ENCODE peak calls at places on chromosomes 4 and X, in ten cellular contexts. One of them, this sample, is unnamed.

GRCh38 chr4:61984260-61984909 is 784.3 kb downstream of the ADGRL3 start:
- DNase-seq in psoas muscle: no peak
- DNase-seq in brain microvascular endothelial cell: no peak
- DNase-seq in neural progenitor cell: peak; percentile 31
- DNase-seq in upper lobe of right lung: no peak
- DNase-seq in endothelial cell: no peak
- DNase-seq in fibroblast of mammary gland: no peak
- DNase-seq in BE2C: no peak
- DNase-seq in Calu3: no peak
- DNase-seq in breast epithelium: no peak
- DNase-seq in this sample: no peak

GRCh38 chr4:113109106-113109740 is 59.8 kb downstream of the ANK2 start:
- DNase-seq in psoas muscle: no peak
- DNase-seq in brain microvascular endothelial cell: no peak
- DNase-seq in neural progenitor cell: no peak
- DNase-seq in upper lobe of right lung: no peak
- DNase-seq in endothelial cell: no peak
- DNase-seq in fibroblast of mammary gland: no peak
- DNase-seq in BE2C: no peak
- DNase-seq in Calu3: no peak
- DNase-seq in breast epithelium: no peak
- DNase-seq in this sample: no peak

GRCh38 chr4:39544580-39545315 is 17.5 kb upstream of the UGDH start:
- DNase-seq in psoas muscle: no peak
- DNase-seq in brain microvascular endothelial cell: no peak
- DNase-seq in neural progenitor cell: no peak
- DNase-seq in upper lobe of right lung: no peak
- DNase-seq in endothelial cell: no peak
- DNase-seq in fibroblast of mammary gland: no peak
- DNase-seq in BE2C: no peak
- DNase-seq in Calu3: no peak
- DNase-seq in breast epithelium: no peak
- DNase-seq in this sample: peak; percentile 18

GRCh38 chr4:42568610-42569207 is 88.2 kb downstream of the ATP8A1 start:
- DNase-seq in psoas muscle: no peak
- DNase-seq in brain microvascular endothelial cell: peak; percentile 69
- DNase-seq in neural progenitor cell: peak; percentile 89
- DNase-seq in upper lobe of right lung: no peak
- DNase-seq in endothelial cell: peak; percentile 75
- DNase-seq in fibroblast of mammary gland: peak; percentile 74
- DNase-seq in BE2C: peak; percentile 81
- DNase-seq in Calu3: peak; percentile 53
- DNase-seq in breast epithelium: peak; percentile 23
- DNase-seq in this sample: peak; percentile 73

GRCh38 chr4:130127297-130127696 is 1031.3 kb downstream of the C4orf33 start:
- DNase-seq in psoas muscle: no peak
- DNase-seq in brain microvascular endothelial cell: no peak
- DNase-seq in neural progenitor cell: no peak
- DNase-seq in upper lobe of right lung: no peak
- DNase-seq in endothelial cell: no peak
- DNase-seq in fibroblast of mammary gland: no peak
- DNase-seq in BE2C: no peak
- DNase-seq in Calu3: no peak
- DNase-seq in breast epithelium: no peak
- DNase-seq in this sample: no peak

GRCh38 chr4:147530723-147531122 is 49.8 kb downstream of the EDNRA start:
- DNase-seq in psoas muscle: no peak
- DNase-seq in brain microvascular endothelial cell: peak; percentile 45
- DNase-seq in neural progenitor cell: no peak
- DNase-seq in upper lobe of right lung: no peak
- DNase-seq in endothelial cell: no peak
- DNase-seq in fibroblast of mammary gland: no peak
- DNase-seq in BE2C: no peak
- DNase-seq in Calu3: no peak
- DNase-seq in breast epithelium: no peak
- DNase-seq in this sample: peak; percentile 45

GRCh38 chrX:9340619-9341304 is 124.1 kb upstream of the TBL1X start:
- DNase-seq in psoas muscle: peak; percentile 30
- DNase-seq in brain microvascular endothelial cell: no peak
- DNase-seq in neural progenitor cell: peak; percentile 27
- DNase-seq in upper lobe of right lung: no peak
- DNase-seq in endothelial cell: no peak
- DNase-seq in fibroblast of mammary gland: peak; percentile 42
- DNase-seq in BE2C: peak; percentile 28
- DNase-seq in Calu3: no peak
- DNase-seq in breast epithelium: peak; percentile 36
- DNase-seq in this sample: no peak

GRCh38 chr4:20252656-20253271 is 1.1 kb downstream of the SLIT2 start:
- DNase-seq in psoas muscle: peak; percentile 40
- DNase-seq in brain microvascular endothelial cell: no peak
- DNase-seq in neural progenitor cell: peak; percentile 64
- DNase-seq in upper lobe of right lung: peak; percentile 68
- DNase-seq in endothelial cell: peak; percentile 23
- DNase-seq in fibroblast of mammary gland: peak; percentile 50
- DNase-seq in BE2C: peak; percentile 6
- DNase-seq in Calu3: no peak
- DNase-seq in breast epithelium: no peak
- DNase-seq in this sample: peak; percentile 40

GRCh38 chr4:53436251-53436650 is 58.8 kb downstream of the FIP1L1 start:
- DNase-seq in psoas muscle: no peak
- DNase-seq in brain microvascular endothelial cell: no peak
- DNase-seq in neural progenitor cell: no peak
- DNase-seq in upper lobe of right lung: no peak
- DNase-seq in endothelial cell: no peak
- DNase-seq in fibroblast of mammary gland: peak; percentile 34
- DNase-seq in BE2C: no peak
- DNase-seq in Calu3: no peak
- DNase-seq in breast epithelium: no peak
- DNase-seq in this sample: no peak

GRCh38 chr4:76307670-76308014 is 1.1 kb downstream of the STBD1 start:
- DNase-seq in psoas muscle: peak; percentile 59
- DNase-seq in brain microvascular endothelial cell: no peak
- DNase-seq in neural progenitor cell: no peak
- DNase-seq in upper lobe of right lung: no peak
- DNase-seq in endothelial cell: no peak
- DNase-seq in fibroblast of mammary gland: no peak
- DNase-seq in BE2C: peak; percentile 17
- DNase-seq in Calu3: no peak
- DNase-seq in breast epithelium: no peak
- DNase-seq in this sample: no peak

DNA sequence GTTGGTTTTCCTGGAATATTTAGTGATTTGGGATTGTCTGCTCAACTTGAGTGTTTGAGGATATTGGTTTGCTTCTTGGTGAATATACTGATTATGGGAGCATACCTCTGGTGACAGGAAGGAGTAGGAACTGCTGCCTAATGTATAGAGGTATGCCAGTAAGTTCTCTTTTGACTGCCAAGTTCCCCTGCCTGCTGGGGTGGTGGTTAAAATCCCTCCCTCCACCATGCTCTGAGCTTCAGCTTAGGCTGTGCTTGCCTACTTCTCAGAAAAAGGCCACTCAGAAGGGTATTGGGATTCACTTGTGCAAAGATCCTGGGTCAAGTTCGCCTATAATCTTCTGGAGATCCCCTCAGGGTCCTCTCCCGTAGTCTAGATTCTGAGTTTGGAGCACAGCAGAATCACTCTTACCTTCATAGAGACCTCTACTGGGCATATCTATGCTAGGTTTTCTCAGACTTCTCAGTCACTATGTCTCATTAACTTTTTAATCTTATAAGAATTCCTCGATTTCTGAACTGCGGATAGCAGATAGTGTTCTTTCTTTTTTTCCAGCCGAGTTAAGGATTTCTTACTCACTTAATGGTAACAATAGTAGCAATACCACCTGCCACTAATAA is 44.7 kb upstream of the DCK start:
- DNase-seq in psoas muscle: no peak
- DNase-seq in brain microvascular endothelial cell: no peak
- DNase-seq in neural progenitor cell: no peak
- DNase-seq in upper lobe of right lung: no peak
- DNase-seq in endothelial cell: no peak
- DNase-seq in fibroblast of mammary gland: no peak
- DNase-seq in BE2C: no peak
- DNase-seq in Calu3: no peak
- DNase-seq in breast epithelium: no peak
- DNase-seq in this sample: no peak
- TF ChIP-seq CTCF in psoas muscle: no peak
- TF ChIP-seq CTCF in brain microvascular endothelial cell: no peak
- TF ChIP-seq CTCF in neural progenitor cell: no peak
- TF ChIP-seq CTCF in upper lobe of right lung: no peak
- TF ChIP-seq CTCF in endothelial cell: no peak
- TF ChIP-seq CTCF in fibroblast of mammary gland: no peak
- TF ChIP-seq CTCF in BE2C: no peak
- TF ChIP-seq CTCF in Calu3: no peak
- TF ChIP-seq CTCF in breast epithelium: no peak
- TF ChIP-seq CTCF in this sample: no peak

GRCh38 chr4:48193096-48193836 is 59.2 kb upstream of the TXK start:
- DNase-seq in psoas muscle: no peak
- DNase-seq in brain microvascular endothelial cell: no peak
- DNase-seq in neural progenitor cell: no peak
- DNase-seq in upper lobe of right lung: no peak
- DNase-seq in endothelial cell: no peak
- DNase-seq in fibroblast of mammary gland: no peak
- DNase-seq in BE2C: no peak
- DNase-seq in Calu3: no peak
- DNase-seq in breast epithelium: no peak
- DNase-seq in this sample: no peak

GRCh38 chr4:48191758-48192157 is 57.7 kb upstream of the TXK start:
- DNase-seq in psoas muscle: no peak
- DNase-seq in brain microvascular endothelial cell: no peak
- DNase-seq in neural progenitor cell: no peak
- DNase-seq in upper lobe of right lung: no peak
- DNase-seq in endothelial cell: no peak
- DNase-seq in fibroblast of mammary gland: no peak
- DNase-seq in BE2C: no peak
- DNase-seq in Calu3: no peak
- DNase-seq in breast epithelium: no peak
- DNase-seq in this sample: no peak

GRCh38 chr4:48187813-48188212 is 53.8 kb upstream of the TXK start:
- DNase-seq in psoas muscle: no peak
- DNase-seq in brain microvascular endothelial cell: no peak
- DNase-seq in neural progenitor cell: no peak
- DNase-seq in upper lobe of right lung: no peak
- DNase-seq in endothelial cell: no peak
- DNase-seq in fibroblast of mammary gland: no peak
- DNase-seq in BE2C: no peak
- DNase-seq in Calu3: no peak
- DNase-seq in breast epithelium: no peak
- DNase-seq in this sample: no peak

GRCh38 chr4:48190839-48191238 is 56.8 kb upstream of the TXK start:
- DNase-seq in psoas muscle: no peak
- DNase-seq in brain microvascular endothelial cell: no peak
- DNase-seq in neural progenitor cell: no peak
- DNase-seq in upper lobe of right lung: no peak
- DNase-seq in endothelial cell: no peak
- DNase-seq in fibroblast of mammary gland: no peak
- DNase-seq in BE2C: no peak
- DNase-seq in Calu3: no peak
- DNase-seq in breast epithelium: no peak
- DNase-seq in this sample: no peak

GRCh38 chr4:48189731-48190130 is 55.7 kb upstream of the TXK start:
- DNase-seq in psoas muscle: no peak
- DNase-seq in brain microvascular endothelial cell: no peak
- DNase-seq in neural progenitor cell: no peak
- DNase-seq in upper lobe of right lung: no peak
- DNase-seq in endothelial cell: no peak
- DNase-seq in fibroblast of mammary gland: no peak
- DNase-seq in BE2C: no peak
- DNase-seq in Calu3: no peak
- DNase-seq in breast epithelium: no peak
- DNase-seq in this sample: no peak
- TF ChIP-seq CTCF in psoas muscle: no peak
- TF ChIP-seq CTCF in brain microvascular endothelial cell: no peak
- TF ChIP-seq CTCF in neural progenitor cell: no peak
- TF ChIP-seq CTCF in upper lobe of right lung: no peak
- TF ChIP-seq CTCF in endothelial cell: no peak
- TF ChIP-seq CTCF in fibroblast of mammary gland: no peak
- TF ChIP-seq CTCF in BE2C: no peak
- TF ChIP-seq CTCF in Calu3: no peak
- TF ChIP-seq CTCF in breast epithelium: no peak
- TF ChIP-seq CTCF in this sample: no peak

DNA sequence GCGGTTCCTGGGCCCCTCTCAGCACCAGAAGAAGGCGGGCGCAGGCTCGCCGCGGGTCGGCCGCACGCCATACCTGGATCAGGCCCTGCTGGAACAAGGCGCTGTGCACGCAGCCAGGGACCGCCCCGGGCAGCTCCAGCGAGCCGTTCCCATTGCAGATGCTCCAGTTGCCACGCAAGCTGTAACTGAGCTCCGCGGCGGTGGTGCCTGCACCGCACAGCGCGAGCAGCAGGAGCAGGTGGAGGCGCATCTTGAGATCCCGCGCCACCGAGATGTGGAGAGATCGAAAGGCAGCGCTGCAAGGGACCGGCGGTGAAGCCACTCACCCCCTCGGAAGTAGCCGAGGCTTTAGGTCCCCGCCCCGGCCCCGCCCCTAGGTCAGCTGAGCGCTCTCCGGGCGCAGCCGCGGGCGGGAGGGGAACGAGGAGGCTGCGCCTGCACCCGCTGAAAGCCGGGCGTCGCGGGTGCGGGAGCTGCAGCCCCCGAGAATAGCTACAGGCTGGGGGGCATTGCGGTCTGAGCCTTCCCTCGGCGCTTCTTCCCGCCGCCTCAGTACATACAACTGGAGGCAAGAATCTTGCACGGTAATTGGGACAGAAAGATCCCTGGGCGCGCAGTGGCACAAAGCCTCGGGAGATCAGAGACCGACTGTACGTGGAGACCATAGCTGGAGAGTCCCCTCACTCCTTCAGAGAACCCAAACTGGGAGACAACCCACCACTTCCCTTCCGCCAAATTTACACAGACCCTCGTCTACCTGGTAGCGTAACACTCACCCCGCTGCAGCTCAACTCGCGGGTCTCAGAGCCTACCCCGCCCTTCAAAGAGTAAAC is at the start of gene MANBA:
- DNase-seq in psoas muscle: peak; percentile 85
- DNase-seq in brain microvascular endothelial cell: peak; percentile 68
- DNase-seq in neural progenitor cell: peak; percentile 96
- DNase-seq in upper lobe of right lung: peak; percentile 96
- DNase-seq in endothelial cell: peak; percentile 65
- DNase-seq in fibroblast of mammary gland: peak; percentile 68
- DNase-seq in BE2C: peak; percentile 89
- DNase-seq in Calu3: peak; percentile 63
- DNase-seq in breast epithelium: peak; percentile 44
- DNase-seq in this sample: peak; percentile 76
- TF ChIP-seq CTCF in psoas muscle: no peak
- TF ChIP-seq CTCF in brain microvascular endothelial cell: no peak
- TF ChIP-seq CTCF in neural progenitor cell: peak; percentile 3
- TF ChIP-seq CTCF in upper lobe of right lung: no peak
- TF ChIP-seq CTCF in endothelial cell: no peak
- TF ChIP-seq CTCF in fibroblast of mammary gland: no peak
- TF ChIP-seq CTCF in BE2C: no peak
- TF ChIP-seq CTCF in Calu3: no peak
- TF ChIP-seq CTCF in breast epithelium: no peak
- TF ChIP-seq CTCF in this sample: no peak

DNA sequence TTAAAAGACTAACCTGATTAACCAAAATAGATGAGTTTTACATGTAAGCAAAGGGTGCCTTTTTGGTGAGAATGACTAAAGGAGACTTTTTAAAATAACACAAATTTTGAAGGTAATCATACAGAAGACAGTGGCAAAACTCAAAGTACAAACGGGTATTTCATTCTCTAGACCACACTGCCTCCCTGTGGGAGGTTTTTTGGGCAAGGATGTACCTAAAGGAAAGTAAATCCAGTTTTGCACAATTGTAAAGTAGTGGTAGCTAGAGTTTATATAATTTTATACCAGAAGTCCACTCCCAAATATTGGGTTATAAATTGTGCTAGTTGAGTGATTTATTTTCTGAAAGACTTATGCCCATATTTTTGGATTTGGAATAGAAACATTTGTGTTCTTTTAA is 201.0 kb downstream of the PAPSS1 start:
- DNase-seq in psoas muscle: no peak
- DNase-seq in brain microvascular endothelial cell: peak; percentile 36
- DNase-seq in neural progenitor cell: peak; percentile 47
- DNase-seq in upper lobe of right lung: no peak
- DNase-seq in endothelial cell: peak; percentile 33
- DNase-seq in fibroblast of mammary gland: peak; percentile 41
- DNase-seq in BE2C: peak; percentile 58
- DNase-seq in Calu3: peak; percentile 27
- DNase-seq in breast epithelium: no peak
- DNase-seq in this sample: peak; percentile 50
- TF ChIP-seq CTCF in psoas muscle: peak; percentile 41
- TF ChIP-seq CTCF in brain microvascular endothelial cell: peak; percentile 61
- TF ChIP-seq CTCF in neural progenitor cell: peak; percentile 67
- TF ChIP-seq CTCF in upper lobe of right lung: peak; percentile 36
- TF ChIP-seq CTCF in endothelial cell: no peak
- TF ChIP-seq CTCF in fibroblast of mammary gland: peak; percentile 48
- TF ChIP-seq CTCF in BE2C: peak; percentile 74
- TF ChIP-seq CTCF in Calu3: no peak
- TF ChIP-seq CTCF in breast epithelium: no peak
- TF ChIP-seq CTCF in this sample: peak; percentile 53

This sample was measured in astrocyte of the spinal cord.